ENCODE peak calls at places on chromosomes 2 and 18, in ten cellular contexts. Z is sigmoid colon, N is AG10803, L is epithelial cell of proximal tubule, V is HCT116, Q is NB4, Y is lower leg skin, C is PC-9, J is cardiac muscle cell, E is GM12865. W is an unnamed sample.

GRCh38 chr2:228657807-228658402 is 476.4 kb upstream of the SPHKAP start:
- DNase-seq in Z (no peak), N (peak; percentile 49), L (peak; percentile 13), V (peak; percentile 24), Q (peak; percentile 43), Y (no peak), C (peak; percentile 41), J (peak; percentile 72), E (peak; percentile 50), W (peak; percentile 22)

GRCh38 chr2:75483878-75484277 is 76.9 kb downstream of the EVA1A start:
- DNase-seq in Z (no peak), N (no peak), L (no peak), V (no peak), Q (no peak), Y (no peak), C (no peak), J (no peak), E (no peak), W (no peak)

GRCh38 chr2:152813381-152813780 is 95.0 kb downstream of the ARL6IP6 start:
- DNase-seq in Z (no peak), N (no peak), L (no peak), V (no peak), Q (no peak), Y (no peak), C (no peak), J (no peak), E (no peak), W (no peak)

GRCh38 chr2:149339324-149339723 is 8.9 kb downstream of the LYPD6 start:
- DNase-seq in Z (no peak), N (no peak), L (no peak), V (no peak), Q (no peak), Y (no peak), C (no peak), J (no peak), E (no peak), W (no peak)

GRCh38 chr18:37524546-37525301 is 40.9 kb downstream of the CELF4 start:
- DNase-seq in Z (no peak), N (no peak), L (no peak), V (no peak), Q (no peak), Y (no peak), C (no peak), J (peak; percentile 45), E (no peak), W (no peak)

GRCh38 chr18:56575819-56576663 is 62.4 kb downstream of the TXNL1 start:
- DNase-seq in Z (no peak), N (peak; percentile 61), L (no peak), V (peak; percentile 43), Q (peak; percentile 55), Y (no peak), C (no peak), J (peak; percentile 66), E (peak; percentile 51), W (peak; percentile 60)

GRCh38 chr2:172009823-172010222 is 10.1 kb downstream of the METAP1D start:
- DNase-seq in Z (no peak), N (no peak), L (no peak), V (no peak), Q (no peak), Y (no peak), C (no peak), J (no peak), E (no peak), W (no peak)

GRCh38 chr2:233063269-233063975 is 3.3 kb downstream of the INPP5D start:
- DNase-seq in Z (peak; percentile 58), N (no peak), L (no peak), V (no peak), Q (peak; percentile 37), Y (peak; percentile 85), C (no peak), J (peak; percentile 20), E (peak; percentile 89), W (no peak)

GRCh38 chr18:8272254-8272653 is 337.0 kb upstream of the RAB12 start:
- DNase-seq in Z (no peak), N (no peak), L (no peak), V (no peak), Q (no peak), Y (no peak), C (no peak), J (no peak), E (no peak), W (no peak)

GRCh38 chr2:101307950-101308431 is 510 bp downstream of the RNF149 start:
- DNase-seq in Z (peak; percentile 70), N (peak; percentile 15), L (no peak), V (no peak), Q (peak; percentile 60), Y (peak; percentile 88), C (no peak), J (peak; percentile 41), E (peak; percentile 49), W (no peak)

GRCh38 chr18:13572721-13573120 is 153.6 kb downstream of the FAM210A start:
- DNase-seq in Z (no peak), N (no peak), L (no peak), V (no peak), Q (no peak), Y (peak; percentile 64), C (no peak), J (no peak), E (no peak), W (no peak)

GRCh38 chr2:11862049-11862448 is 115.6 kb downstream of the LPIN1 start:
- DNase-seq in Z (no peak), N (no peak), L (no peak), V (no peak), Q (no peak), Y (no peak), C (no peak), J (no peak), E (peak; percentile 83), W (no peak)

GRCh38 chr18:57741273-57741672 is 61.8 kb downstream of the ATP8B1 start:
- DNase-seq in Z (no peak), N (peak; percentile 39), L (no peak), V (no peak), Q (no peak), Y (no peak), C (no peak), J (no peak), E (no peak), W (no peak)

DNA sequence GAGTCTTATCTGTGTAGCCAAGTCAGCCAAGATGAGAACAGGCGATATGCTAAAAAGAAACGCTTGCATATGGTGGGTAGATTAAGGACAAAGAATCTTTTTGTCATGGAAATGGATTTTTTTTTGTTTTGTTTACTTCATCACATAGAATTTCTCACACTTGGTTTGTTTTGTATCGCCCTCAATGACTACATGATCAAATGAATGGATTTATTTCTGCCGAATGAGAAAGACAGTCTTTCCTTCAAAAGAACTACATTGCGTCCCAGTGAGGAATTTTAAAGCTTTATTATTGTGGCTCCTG is 2.0 kb downstream of the SALL3 start:
- DNase-seq in Z (no peak), N (no peak), L (no peak), V (no peak), Q (no peak), Y (no peak), C (no peak), J (no peak), E (no peak), W (no peak)
- H3K4me3 ChIP-seq in Z (no peak overlapping the region), N (no peak overlapping the region), L (no peak overlapping the region), V (no peak overlapping the region), Q (no peak overlapping the region), Y (no peak overlapping the region), C (no peak overlapping the region), J (peak overlapping the region; percentile 51), E (no peak overlapping the region), W (peak overlapping the region; percentile 31)

GRCh38 chr18:72833471-72833870 is 34.3 kb downstream of the NETO1 start:
- DNase-seq in Z (no peak), N (no peak), L (no peak), V (no peak), Q (no peak), Y (no peak), C (no peak), J (no peak), E (no peak), W (no peak)

GRCh38 chr18:72823345-72823744 is 44.4 kb downstream of the NETO1 start:
- DNase-seq in Z (no peak), N (no peak), L (no peak), V (no peak), Q (no peak), Y (no peak), C (no peak), J (no peak), E (no peak), W (no peak)

GRCh38 chr18:72826736-72827135 is 41.1 kb downstream of the NETO1 start:
- DNase-seq in Z (no peak), N (no peak), L (no peak), V (no peak), Q (no peak), Y (no peak), C (no peak), J (no peak), E (no peak), W (no peak)

GRCh38 chr18:72830109-72830508 is 37.7 kb downstream of the NETO1 start:
- DNase-seq in Z (no peak), N (peak; percentile 1), L (no peak), V (no peak), Q (peak; percentile 44), Y (no peak), C (no peak), J (peak; percentile 77), E (no peak), W (peak; percentile 15)

DNA sequence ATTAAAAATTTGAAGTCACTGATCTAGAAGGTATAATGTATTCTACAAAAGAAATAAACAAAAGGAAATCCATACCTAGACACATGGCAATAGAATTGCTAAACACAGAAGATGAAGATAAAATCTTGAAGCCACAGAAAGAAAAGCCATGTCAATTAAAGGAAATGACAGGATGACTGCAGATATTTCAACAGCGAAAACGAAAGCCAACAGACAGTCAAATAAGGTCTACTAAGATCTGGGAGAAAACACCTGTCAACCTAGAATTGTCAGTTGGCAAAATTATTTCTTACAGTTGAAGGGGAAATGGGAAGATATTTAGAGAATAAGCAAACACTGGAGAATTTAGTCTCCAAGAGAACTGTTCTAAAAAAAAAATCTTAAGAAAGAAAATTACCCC is 39.2 kb downstream of the NETO1 start:
- DNase-seq in Z (no peak), N (no peak), L (no peak), V (no peak), Q (no peak), Y (no peak), C (no peak), J (no peak), E (no peak), W (no peak)
- TF ChIP-seq CTCF in Z (no peak), N (no peak), L (no peak), V (no peak), Q (no peak), Y (no peak), C (no peak), J (no peak), E (no peak), W (no peak)

GRCh38 chr2:29117636-29118303 is 2.6 kb downstream of the CLIP4 start:
- DNase-seq in Z (no peak), N (peak; percentile 64), L (peak; percentile 81), V (peak; percentile 77), Q (no peak), Y (no peak), C (peak; percentile 97), J (no peak), E (no peak), W (peak; percentile 60)
- H3K4me3 ChIP-seq in Z (no peak overlapping the region), N (no peak overlapping the region), L (no peak overlapping the region), V (peak overlapping the region; percentile 6), Q (no peak overlapping the region), Y (no peak overlapping the region), C (peak overlapping the region; percentile 90), J (no peak overlapping the region), E (no peak overlapping the region), W (no peak overlapping the region)

DNA sequence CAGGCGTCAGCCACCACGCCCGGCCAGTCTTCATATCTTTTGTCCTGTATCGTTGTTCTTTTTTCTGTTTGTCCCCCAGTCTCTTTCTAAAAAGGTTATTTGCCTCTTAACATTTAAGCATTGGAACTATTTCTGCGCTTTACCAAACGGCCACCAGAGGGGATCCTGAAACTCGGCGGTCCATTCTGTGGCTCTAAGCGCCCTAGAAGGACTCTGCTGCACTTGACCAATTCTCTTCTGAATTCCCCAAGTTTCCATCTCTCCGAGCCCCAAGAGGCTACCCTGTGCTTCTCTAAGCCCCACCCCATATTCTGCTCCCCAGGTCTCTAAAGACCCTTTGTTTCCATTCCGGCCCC is 33.1 kb upstream of the REG3G start:
- DNase-seq in Z (no peak), N (no peak), L (no peak), V (no peak), Q (peak; percentile 25), Y (no peak), C (no peak), J (peak; percentile 69), E (no peak), W (no peak)
- TF ChIP-seq CTCF in Z (peak; percentile 26), N (no peak), L (peak; percentile 48), V (no peak), Q (peak; percentile 35), Y (no peak), C (peak; percentile 37), J (peak; percentile 30), E (peak; percentile 26), W (peak; percentile 57)